ENCODE peak calls at places on chromosomes 1 and 21, in six cellular contexts. One of them, this sample, is unnamed.
A peak's percentile ranks its signal among the peaks of the same experiment; 100 is the strongest.

GRCh38 chr1:201312298-201312697 is 29.0 kb downstream of the PKP1 start:
- DNase-seq in ELR: no peak
- DNase-seq in ureter: no peak
- DNase-seq in cardiac muscle cell: no peak
- DNase-seq in activated CD4-positive, alpha-beta T cell treated with anti-CD3 and anti-CD28 coated beads, Interleukin-2, amount 10 ng/mL, durations not matched to agents 7 days and 5 days: no peak
- DNase-seq in GM23248: no peak
- DNase-seq in this sample: no peak

GRCh38 chr1:56389813-56390539 is 189.4 kb downstream of the PLPP3 start:
- DNase-seq in ureter: no peak
- DNase-seq in ELR: no peak
- DNase-seq in GM23248: no peak
- DNase-seq in cardiac muscle cell: no peak
- DNase-seq in activated CD4-positive, alpha-beta T cell treated with anti-CD3 and anti-CD28 coated beads, Interleukin-2, amount 10 ng/mL, durations not matched to agents 7 days and 5 days: no peak
- DNase-seq in this sample: no peak

GRCh38 chr21:42243026-42243425 is 24.1 kb downstream of the ABCG1 start:
- DNase-seq in cardiac muscle cell: no peak
- DNase-seq in activated CD4-positive, alpha-beta T cell treated with anti-CD3 and anti-CD28 coated beads, Interleukin-2, amount 10 ng/mL, durations not matched to agents 7 days and 5 days: no peak
- DNase-seq in ureter: no peak
- DNase-seq in ELR: no peak
- DNase-seq in GM23248: no peak
- DNase-seq in this sample: no peak

GRCh38 chr1:206674745-206675175 is 9.9 kb upstream of the MAPKAPK2 start:
- DNase-seq in activated CD4-positive, alpha-beta T cell treated with anti-CD3 and anti-CD28 coated beads, Interleukin-2, amount 10 ng/mL, durations not matched to agents 7 days and 5 days: no peak
- DNase-seq in GM23248: peak; percentile 99
- DNase-seq in ureter: peak; percentile 82
- DNase-seq in cardiac muscle cell: no peak
- DNase-seq in ELR: peak; percentile 97
- DNase-seq in this sample: no peak

GRCh38 chr1:84973493-84974334 is 23.2 kb downstream of the MCOLN2 start:
- DNase-seq in activated CD4-positive, alpha-beta T cell treated with anti-CD3 and anti-CD28 coated beads, Interleukin-2, amount 10 ng/mL, durations not matched to agents 7 days and 5 days: no peak
- DNase-seq in ELR: peak; percentile 30
- DNase-seq in GM23248: peak; percentile 54
- DNase-seq in ureter: no peak
- DNase-seq in cardiac muscle cell: no peak
- DNase-seq in this sample: peak; percentile 26

GRCh38 chr21:39071623-39072214 is 111.5 kb downstream of the PSMG1 start:
- DNase-seq in ELR: no peak
- DNase-seq in ureter: no peak
- DNase-seq in cardiac muscle cell: no peak
- DNase-seq in GM23248: peak; percentile 68
- DNase-seq in activated CD4-positive, alpha-beta T cell treated with anti-CD3 and anti-CD28 coated beads, Interleukin-2, amount 10 ng/mL, durations not matched to agents 7 days and 5 days: no peak
- DNase-seq in this sample: no peak

GRCh38 chr1:59720716-59721115 is 94.0 kb upstream of the HOOK1 start:
- DNase-seq in ureter: no peak
- DNase-seq in activated CD4-positive, alpha-beta T cell treated with anti-CD3 and anti-CD28 coated beads, Interleukin-2, amount 10 ng/mL, durations not matched to agents 7 days and 5 days: no peak
- DNase-seq in cardiac muscle cell: no peak
- DNase-seq in ELR: no peak
- DNase-seq in GM23248: no peak
- DNase-seq in this sample: no peak

GRCh38 chr1:219209578-219209977 is 35.9 kb downstream of the LYPLAL1 start:
- DNase-seq in ureter: no peak
- DNase-seq in GM23248: no peak
- DNase-seq in cardiac muscle cell: peak; percentile 22
- DNase-seq in ELR: no peak
- DNase-seq in activated CD4-positive, alpha-beta T cell treated with anti-CD3 and anti-CD28 coated beads, Interleukin-2, amount 10 ng/mL, durations not matched to agents 7 days and 5 days: no peak
- DNase-seq in this sample: no peak